ENCODE peak calls at places on chromosomes 1 and 21, in six cellular contexts. Y is effector memory CD4-positive, alpha-beta T cell; X is kidney glomerular epithelial cell; C is effector CD4-positive, alpha-beta T cell; I is NCI-H2081; S is HS-5. G is an unnamed sample.

GRCh38 chr1:245086389-245086969 is 68.3 kb upstream of the KIF26B start:
- DNase-seq in X (no peak), S (peak), Y (no peak), C (no peak), I (no peak), G (peak)

GRCh38 chr1:78688701-78689100 is 39.1 kb downstream of the IFI44 start:
- DNase-seq in C (no peak), Y (no peak), X (peak), S (no peak), I (no peak), G (no peak)

GRCh38 chr1:56193656-56194055 is 385.7 kb downstream of the PLPP3 start:
- DNase-seq in S (no peak), I (no peak), X (no peak), C (no peak), Y (no peak), G (no peak)

GRCh38 chr1:61515096-61515495 is 209.8 kb downstream of the TM2D1 start:
- DNase-seq in I (no peak), Y (no peak), X (no peak), S (no peak), C (no peak), G (no peak)

GRCh38 chr21:41971891-41972290 is 18.1 kb upstream of the C2CD2 start:
- DNase-seq in I (no peak), S (no peak), Y (no peak), X (no peak), C (no peak), G (no peak)

GRCh38 chr1:175840787-175841186 is 97.4 kb upstream of the TNR start:
- DNase-seq in X (no peak), S (no peak), I (no peak), C (no peak), Y (no peak), G (no peak)

GRCh38 chr1:99738858-99739465 is 27.5 kb downstream of the FRRS1 start:
- DNase-seq in Y (no peak), I (no peak), C (no peak), X (no peak), S (no peak), G (no peak)

GRCh38 chr1:40532844-40533424 is 1.5 kb downstream of the ZNF684 start:
- DNase-seq in Y (no peak), X (peak), S (no peak), C (no peak), I (peak), G (peak)